ENCODE peak calls at places on chromosome 19, in eight cellular contexts. Z, R, O, C, W, X, D and H are unnamed samples.

GRCh38 chr19:53868091-53868891 is 608 bp downstream of the MYADM start:
- DNase-seq in W (no peak), Z (peak; percentile 90), X (peak; percentile 46), D (no peak), R (peak; percentile 42), O (peak; percentile 46), C (no peak), H (no peak)

GRCh38 chr19:18629166-18630088 is 7.4 kb upstream of the KLHL26 start:
- DNase-seq in R (no peak), Z (no peak), W (no peak), O (no peak), D (no peak), X (no peak), C (no peak), H (peak; percentile 47)

GRCh38 chr19:6887326-6887725 is at the start of gene ADGRE1:
- DNase-seq in W (no peak), Z (no peak), O (no peak), C (no peak), R (no peak), X (peak; percentile 11), D (no peak), H (no peak)

GRCh38 chr19:46654621-46655152 is 6.3 kb downstream of the DACT3 start:
- DNase-seq in D (no peak), R (no peak), O (no peak), X (no peak), W (no peak), C (no peak), Z (no peak), H (no peak)

GRCh38 chr19:58218899-58219298 is 9.8 kb upstream of the ZNF544 start:
- DNase-seq in C (no peak), O (peak; percentile 18), D (no peak), Z (no peak), X (no peak), R (no peak), W (peak; percentile 7), H (no peak)

GRCh38 chr19:51547397-51548212 is 16.1 kb upstream of the SIGLEC6 start:
- DNase-seq in C (no peak), D (no peak), X (no peak), W (no peak), R (no peak), O (no peak), Z (no peak), H (no peak)

GRCh38 chr19:21474671-21475181 is 30.7 kb upstream of the ZNF429 start:
- DNase-seq in X (peak; percentile 81), Z (no peak), C (peak; percentile 14), R (peak; percentile 31), O (peak; percentile 72), W (peak; percentile 81), D (peak; percentile 59), H (no peak)

GRCh38 chr19:28881616-28882015 is 331.3 kb downstream of the UQCRFS1 start:
- DNase-seq in O (no peak), W (no peak), X (no peak), C (no peak), D (no peak), R (no peak), Z (no peak), H (no peak)

GRCh38 chr19:52138614-52139290 is 986 bp downstream of the ZNF616 start:
- DNase-seq in O (no peak), R (peak; percentile 19), D (no peak), W (peak; percentile 13), Z (no peak), C (peak; percentile 7), X (peak; percentile 55), H (no peak)

GRCh38 chr19:55353803-55354697 is 469 bp downstream of the COX6B2 start:
- DNase-seq in X (peak; percentile 69), C (peak; percentile 78), W (no peak), O (peak; percentile 51), R (peak; percentile 43), D (peak; percentile 27), Z (peak; percentile 65), H (no peak)

GRCh38 chr19:2503521-2504109 is 27.7 kb downstream of the GADD45B start:
- DNase-seq in D (peak; percentile 63), X (no peak), O (peak; percentile 41), Z (no peak), W (peak; percentile 56), R (peak; percentile 78), C (no peak), H (peak; percentile 58)

GRCh38 chr19:15210323-15210774 is 9.6 kb upstream of the NOTCH3 start:
- DNase-seq in D (no peak), X (peak; percentile 55), R (peak; percentile 59), Z (no peak), W (no peak), O (no peak), C (no peak), H (peak; percentile 85)

GRCh38 chr19:12715102-12715501 is 8.6 kb downstream of the TNPO2 start:
- DNase-seq in C (no peak), X (no peak), D (no peak), O (no peak), W (no peak), R (no peak), Z (peak; percentile 92), H (no peak)

GRCh38 chr19:37855098-37855497 is 51.3 kb downstream of the WDR87 start:
- DNase-seq in W (peak; percentile 33), R (peak; percentile 17), O (no peak), D (peak; percentile 3), C (no peak), Z (no peak), X (no peak), H (no peak)

GRCh38 chr19:40716655-40717324 is at the start of the genes COQ8B and ITPKC:
- DNase-seq in Z (peak; percentile 100), D (peak; percentile 100), X (peak; percentile 100), C (peak; percentile 98), W (peak; percentile 100), R (peak; percentile 96), O (peak; percentile 100), H (peak; percentile 91)

GRCh38 chr19:49626243-49626642 is 13.7 kb downstream of the RRAS start:
- DNase-seq in D (no peak), W (no peak), R (no peak), Z (no peak), C (no peak), O (no peak), X (no peak), H (no peak)

GRCh38 chr19:57648336-57649003 is 15.5 kb downstream of the ZNF211 start:
- DNase-seq in X (no peak), W (no peak), C (no peak), Z (no peak), O (no peak), D (no peak), R (no peak), H (no peak)

GRCh38 chr19:33125929-33126388 is 6.0 kb upstream of the WDR88 start:
- DNase-seq in C (peak; percentile 75), R (peak; percentile 69), Z (no peak), O (peak; percentile 27), W (peak; percentile 14), D (peak; percentile 16), X (peak; percentile 37), H (peak; percentile 25)

GRCh38 chr19:49114630-49115363 is 627 bp downstream of the LIN7B start:
- DNase-seq in C (no peak), D (peak; percentile 33), X (peak; percentile 65), R (peak; percentile 33), W (no peak), O (peak; percentile 27), Z (no peak), H (no peak)

GRCh38 chr19:5337886-5338595 is 2.6 kb downstream of the PTPRS start:
- DNase-seq in D (no peak), W (no peak), X (no peak), R (no peak), O (no peak), C (no peak), Z (no peak), H (no peak)

GRCh38 chr19:46390866-46391265 is 22.5 kb downstream of the CCDC8 start:
- DNase-seq in C (no peak), R (no peak), Z (peak; percentile 73), W (no peak), X (no peak), O (no peak), D (no peak), H (no peak)

GRCh38 chr19:1811942-1812425 is at the start of gene ATP8B3:
- DNase-seq in R (no peak), D (peak; percentile 66), X (no peak), Z (no peak), O (no peak), C (peak; percentile 100), W (no peak), H (no peak)

GRCh38 chr19:4841366-4841704 is 9.8 kb upstream of the TICAM1 start:
- DNase-seq in D (no peak), R (no peak), C (no peak), O (no peak), W (no peak), Z (no peak), X (no peak), H (no peak)

GRCh38 chr19:32771596-32771995 is 52.0 kb downstream of the TDRD12 start:
- DNase-seq in R (no peak), Z (no peak), D (no peak), W (no peak), X (no peak), O (no peak), C (no peak), H (no peak)

GRCh38 chr19:12868540-12869112 is 12.6 kb downstream of the DNASE2 start:
- DNase-seq in O (no peak), X (no peak), D (no peak), W (no peak), R (no peak), Z (no peak), C (no peak), H (no peak)

GRCh38 chr19:51327066-51327985 is 14.6 kb downstream of the VSIG10L start:
- DNase-seq in C (peak; percentile 53), Z (no peak), D (no peak), W (peak; percentile 52), R (peak; percentile 17), O (peak; percentile 23), X (peak; percentile 49), H (no peak)

GRCh38 chr19:41456342-41456918 is 13.5 kb downstream of the ERICH4 start:
- DNase-seq in X (no peak), O (no peak), Z (no peak), C (no peak), D (no peak), W (no peak), R (peak; percentile 56), H (no peak)

GRCh38 chr19:6723738-6724137 is 3.3 kb upstream of the C3 start:
- DNase-seq in D (no peak), W (no peak), C (no peak), Z (peak; percentile 7), R (no peak), X (no peak), O (no peak), H (no peak)

GRCh38 chr19:11087870-11088507 is 1.3 kb upstream of the LDLR start:
- DNase-seq in W (no peak), X (no peak), O (no peak), R (no peak), Z (no peak), C (no peak), D (no peak), H (no peak)

GRCh38 chr19:48133094-48133493 is 22.5 kb upstream of the PLA2G4C start:
- DNase-seq in X (no peak), C (no peak), Z (no peak), O (no peak), W (no peak), D (no peak), R (no peak), H (no peak)

GRCh38 chr19:19239675-19240074 is 27.9 kb downstream of the NCAN start:
- DNase-seq in D (no peak), X (no peak), W (no peak), Z (no peak), O (no peak), R (no peak), C (no peak), H (no peak)

GRCh38 chr19:13430790-13431582 is 75.3 kb downstream of the CACNA1A start:
- DNase-seq in X (peak; percentile 37), Z (no peak), D (peak; percentile 34), C (peak; percentile 27), O (peak; percentile 40), R (peak; percentile 42), W (peak; percentile 40), H (no peak)

GRCh38 chr19:1725100-1726064 is 27.9 kb upstream of the ONECUT3 start:
- DNase-seq in O (no peak), Z (no peak), X (peak; percentile 57), R (peak; percentile 28), D (peak; percentile 9), W (peak; percentile 38), C (peak; percentile 78), H (peak; percentile 4)

GRCh38 chr19:5967571-5967970 is 10.4 kb downstream of the RANBP3 start:
- DNase-seq in O (no peak), W (no peak), Z (no peak), D (no peak), R (no peak), C (no peak), X (no peak), H (no peak)